ENCODE peak calls at places on chromosomes 1 and 21, in six cellular contexts. D is HCT116, K is GM12878, M is HepG2, L is GM23338, F is K562. V is an unnamed sample.

GRCh38 chr1:7755448-7755847 is 15.6 kb upstream of the VAMP3 start:
- ATAC-seq in M (peak), K (peak), F (peak), D (no peak), L (peak), V (no peak)

GRCh38 chr1:6502000-6502891 is 10.8 kb upstream of the PLEKHG5 start:
- ATAC-seq in D (no peak), K (no peak), F (peak), L (no peak), M (peak), V (peak)

GRCh38 chr1:59128239-59128736 is 168.6 kb upstream of the FGGY start:
- ATAC-seq in K (no peak), L (no peak), F (no peak), D (no peak), M (no peak), V (no peak)

GRCh38 chr1:153434746-153435455 is 18.6 kb downstream of the S100A7A start:
- ATAC-seq in M (no peak), F (no peak), D (no peak), L (no peak), K (no peak), V (no peak)

GRCh38 chr1:161772397-161772796 is 6.3 kb downstream of the ATF6 start:
- ATAC-seq in L (no peak), K (peak), D (no peak), F (no peak), M (no peak), V (peak)

GRCh38 chr1:186082235-186082937 is 292.7 kb downstream of the TPR start:
- ATAC-seq in K (peak), L (no peak), F (peak), D (peak), M (peak), V (peak)

GRCh38 chr21:16563795-16564194 is 834.0 kb downstream of the USP25 start:
- ATAC-seq in K (no peak), F (no peak), D (no peak), M (peak), L (peak), V (no peak)

GRCh38 chr21:43734830-43735229 is 15.9 kb downstream of the PDXK start:
- ATAC-seq in L (no peak), F (no peak), D (no peak), K (no peak), M (no peak), V (peak)

GRCh38 chr1:149997585-149998262 is 12.8 kb downstream of the OTUD7B start:
- ATAC-seq in M (no peak), D (no peak), F (no peak), K (peak), L (no peak), V (no peak)

GRCh38 chr1:179818260-179818659 is 59.3 kb downstream of the TOR1AIP2 start:
- ATAC-seq in K (no peak), D (no peak), L (no peak), F (no peak), M (no peak), V (no peak)

DNA sequence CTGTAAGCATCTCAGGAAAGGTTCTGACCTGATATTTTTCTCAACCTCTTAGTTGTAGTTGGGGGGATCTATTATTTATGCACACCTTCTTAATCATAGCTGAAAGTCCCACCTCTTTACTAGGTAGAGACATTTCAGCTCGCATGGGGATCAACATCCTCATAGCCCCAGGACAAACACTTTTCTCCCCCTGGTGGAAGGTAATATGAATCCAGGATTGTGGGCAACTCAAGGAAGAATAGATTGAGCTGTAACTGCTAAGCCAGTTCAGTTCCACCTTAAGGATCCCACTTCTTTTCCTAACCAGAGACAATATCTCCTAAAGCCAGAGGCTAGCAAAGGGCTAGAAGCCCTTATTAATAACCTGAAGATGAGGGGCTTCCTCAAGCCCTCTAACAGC is 25.4 kb upstream of the SMYD3 start:
- ATAC-seq in L (no peak), K (no peak), F (peak), D (peak), M (peak), V (no peak)
- TF ChIP-seq CTCF in L (no peak), K (no peak), F (no peak), D (peak), M (peak), V (peak)

GRCh38 chr1:232694475-232694874 is 64.5 kb upstream of the SIPA1L2 start:
- ATAC-seq in K (no peak), L (no peak), F (no peak), D (no peak), M (no peak), V (no peak)
- TF ChIP-seq POLR2AphosphoS5 in K (no peak), L (no peak), F (no peak), D (no peak), M (no peak), V (no peak)

GRCh38 chr1:243249214-243249613 is 5.9 kb downstream of the CEP170 start:
- ATAC-seq in D (no peak), F (no peak), M (no peak), K (no peak), L (no peak), V (no peak)

GRCh38 chr1:243247901-243248300 is 7.2 kb downstream of the CEP170 start:
- ATAC-seq in D (no peak), K (peak), F (no peak), L (no peak), M (no peak), V (no peak)

GRCh38 chr1:243251544-243251943 is 3.5 kb downstream of the CEP170 start:
- ATAC-seq in L (no peak), K (no peak), M (no peak), F (no peak), D (no peak), V (no peak)

GRCh38 chr1:243246916-243247315 is 8.2 kb downstream of the CEP170 start:
- ATAC-seq in L (no peak), F (no peak), K (peak), D (no peak), M (no peak), V (peak)

DNA sequence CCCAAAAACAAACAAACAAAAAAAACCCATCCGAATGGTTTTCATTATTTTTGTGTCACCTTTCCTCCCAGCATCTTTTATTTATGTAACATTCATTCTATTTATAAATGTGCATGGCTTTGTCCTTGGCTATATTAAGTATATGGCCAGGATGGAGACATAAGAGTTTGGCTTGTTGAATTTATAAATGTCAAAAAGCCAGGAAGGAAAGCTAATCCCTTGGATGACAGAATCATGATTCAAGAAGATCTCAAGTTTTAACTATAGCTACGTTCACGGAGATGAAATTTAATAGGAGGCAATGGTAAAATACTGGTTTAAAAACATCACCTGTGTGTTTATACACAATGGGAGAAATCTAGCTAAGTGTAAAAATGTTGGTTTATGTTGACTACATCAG is 5.0 kb downstream of the CEP170 start:
- ATAC-seq in F (no peak), M (no peak), D (no peak), K (no peak), L (no peak), V (no peak)
- H3K4me3 ChIP-seq in F (no peak), M (no peak), D (no peak), K (no peak), L (no peak), V (no peak)

DNA sequence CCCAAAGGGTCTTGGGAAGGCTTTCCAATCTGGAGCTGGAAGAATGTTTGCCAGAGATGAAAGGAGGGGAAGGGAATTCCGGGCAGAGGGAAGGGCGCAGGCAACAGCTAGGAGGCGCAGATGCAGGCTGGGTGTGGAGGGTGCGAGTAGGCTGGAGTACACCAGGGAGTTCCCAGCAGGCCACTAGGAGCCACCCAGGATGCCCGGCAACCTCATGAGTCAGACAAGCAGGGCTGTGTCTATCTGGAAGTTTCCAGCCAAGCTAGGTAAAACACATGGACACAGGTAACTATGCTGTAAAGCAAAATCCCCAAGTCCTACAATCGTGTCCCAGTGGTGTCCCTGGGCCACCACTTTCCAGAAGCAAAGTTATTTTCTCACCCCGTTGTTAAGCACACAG is 998 bp upstream of the NBL1 start:
- ATAC-seq in D (peak), K (peak), L (no peak), M (peak), F (peak), V (no peak)
- TF ChIP-seq CTCF in D (peak), K (no peak), L (no peak), M (peak), F (no peak), V (no peak)

GRCh38 chr21:42263591-42264131 is 44.7 kb downstream of the ABCG1 start:
- ATAC-seq in F (no peak), M (no peak), K (no peak), D (no peak), L (no peak), V (peak)

GRCh38 chr21:42265229-42265812 is 46.4 kb downstream of the ABCG1 start:
- ATAC-seq in K (no peak), F (no peak), D (no peak), M (no peak), L (no peak), V (no peak)

GRCh38 chr21:42264245-42265195 is 45.6 kb downstream of the ABCG1 start:
- ATAC-seq in M (no peak), F (no peak), K (no peak), L (no peak), D (no peak), V (no peak)

GRCh38 chr21:42261832-42262200 is 42.9 kb downstream of the ABCG1 start:
- ATAC-seq in D (no peak), K (no peak), M (no peak), F (no peak), L (no peak), V (no peak)

DNA sequence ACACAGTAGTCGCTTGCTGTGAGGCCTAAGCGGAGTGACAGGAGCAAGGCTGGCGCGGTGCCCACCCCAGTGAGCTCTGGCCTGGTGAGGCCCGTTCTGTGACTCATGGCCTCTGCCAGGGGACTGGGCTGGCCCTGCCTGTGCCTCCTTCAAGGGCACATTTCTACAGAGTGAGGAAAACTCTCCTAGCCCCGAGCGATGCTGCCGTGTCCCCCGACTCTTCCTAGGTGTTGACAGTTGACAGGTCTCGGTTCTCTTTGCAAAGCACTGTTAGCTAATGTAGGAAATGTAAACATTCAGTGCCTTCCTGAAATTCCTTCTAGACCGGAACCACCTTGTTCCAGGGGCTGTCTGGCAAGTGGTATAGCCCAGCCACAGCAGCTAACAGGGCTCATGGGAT is 43.9 kb downstream of the ABCG1 start:
- ATAC-seq in K (no peak), F (no peak), M (peak), L (no peak), D (no peak), V (peak)
- TF ChIP-seq POLR2AphosphoS5 in K (no peak), F (no peak), M (no peak), L (no peak), D (no peak), V (peak)

GRCh38 chr1:211386931-211387330 is 60.3 kb downstream of the TRAF5 start:
- ATAC-seq in K (no peak), F (no peak), L (no peak), D (no peak), M (no peak), V (no peak)

GRCh38 chr1:211382714-211383480 is 56.3 kb downstream of the TRAF5 start:
- ATAC-seq in L (peak), K (peak), M (peak), D (peak), F (peak), V (peak)

GRCh38 chr1:211382182-211382713 is 55.6 kb downstream of the TRAF5 start:
- ATAC-seq in M (no peak), F (no peak), L (no peak), K (no peak), D (no peak), V (no peak)

GRCh38 chr1:211381481-211382181 is 55.0 kb downstream of the TRAF5 start:
- ATAC-seq in K (peak), M (no peak), L (no peak), F (no peak), D (no peak), V (no peak)

GRCh38 chr1:211384524-211384923 is 57.9 kb downstream of the TRAF5 start:
- ATAC-seq in M (no peak), F (no peak), D (no peak), L (no peak), K (no peak), V (no peak)
- H3K4me3 ChIP-seq in M (no peak), F (no peak), D (no peak), L (no peak), K (no peak), V (no peak)

GRCh38 chr1:56045062-56045461 is 534.3 kb downstream of the PLPP3 start:
- ATAC-seq in M (no peak), L (no peak), D (no peak), F (no peak), K (peak), V (no peak)
- TF ChIP-seq CTCF in M (no peak), L (no peak), D (no peak), F (no peak), K (no peak), V (no peak)

DNA sequence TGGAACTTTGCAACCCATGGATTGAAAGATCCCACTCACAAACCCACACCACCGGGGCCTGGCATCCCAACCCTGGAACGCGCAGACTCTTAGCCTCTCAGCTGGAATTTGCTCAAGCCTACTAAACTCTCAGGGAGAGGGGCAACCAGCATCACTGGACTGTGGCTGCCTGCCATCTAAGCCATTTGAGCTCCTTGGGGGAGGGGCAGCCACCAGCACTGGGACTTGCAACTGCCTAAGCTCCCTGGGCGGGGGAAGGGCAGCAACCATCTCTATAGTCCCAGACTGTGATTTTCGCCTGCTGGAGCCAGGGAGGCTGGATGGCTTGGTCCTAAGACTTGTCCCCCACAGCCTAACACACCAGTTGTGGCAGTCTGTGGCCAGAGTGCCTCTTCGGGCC is 122.3 kb downstream of the SNX7 start:
- ATAC-seq in D (no peak), F (no peak), M (no peak), L (no peak), K (no peak), V (no peak)
- TF ChIP-seq POLR2AphosphoS5 in D (no peak), F (no peak), M (no peak), L (no peak), K (no peak), V (no peak)

GRCh38 chr1:88462481-88463261 is 221.4 kb upstream of the PKN2 start:
- ATAC-seq in F (peak), K (no peak), D (peak), M (peak), L (peak), V (peak)
- H3K4me3 ChIP-seq in F (no peak), K (no peak), D (peak), M (no peak), L (peak), V (peak)

GRCh38 chr1:205809942-205810345 is 3.1 kb downstream of the SLC41A1 start:
- ATAC-seq in F (no peak), D (no peak), M (no peak), L (no peak), K (no peak), V (no peak)

GRCh38 chr1:205811660-205812059 is 1.3 kb downstream of the SLC41A1 start:
- ATAC-seq in M (no peak), K (no peak), D (no peak), F (peak), L (no peak), V (no peak)

GRCh38 chr1:205809469-205809868 is 3.5 kb downstream of the SLC41A1 start:
- ATAC-seq in K (no peak), L (no peak), D (no peak), M (no peak), F (no peak), V (no peak)

GRCh38 chr1:205812271-205812877 is 624 bp downstream of the SLC41A1 start:
- ATAC-seq in L (peak), M (peak), F (peak), D (peak), K (peak), V (peak)

DNA sequence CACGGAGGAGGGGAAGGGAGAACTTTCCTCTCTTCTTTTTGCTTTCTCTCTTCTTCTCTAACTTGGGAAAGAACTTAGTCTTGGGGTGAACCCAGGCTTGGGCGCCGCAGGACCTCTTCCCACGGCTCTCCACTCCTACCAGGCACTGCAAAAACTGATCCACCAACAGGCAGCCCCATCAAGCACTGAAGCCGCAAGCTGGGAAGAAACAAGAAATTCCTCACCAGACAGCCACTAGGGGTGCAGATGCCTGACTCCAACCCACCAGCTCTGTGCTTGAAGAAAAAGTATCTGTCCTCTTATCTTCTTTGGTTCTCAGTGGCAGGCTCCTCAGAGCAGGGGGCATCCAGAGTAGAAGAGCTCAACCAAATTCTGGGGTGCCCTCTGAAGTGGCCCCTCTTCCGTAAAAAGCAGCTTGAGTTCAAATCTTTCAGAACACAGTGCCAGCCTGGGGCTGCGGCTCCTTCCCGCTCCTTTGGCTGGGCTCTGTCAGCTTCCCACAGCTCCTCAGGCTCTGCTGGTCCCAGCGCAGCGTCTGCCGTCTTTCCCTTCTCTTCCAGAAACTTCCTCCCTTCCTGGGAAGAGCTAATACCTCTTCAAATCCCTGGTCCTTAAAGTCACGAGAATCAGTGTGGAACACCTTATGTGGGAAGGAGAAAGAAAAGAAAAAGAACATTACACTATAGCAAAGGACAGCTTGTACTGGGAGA is 2.4 kb downstream of the SLC41A1 start:
- ATAC-seq in L (peak), D (no peak), M (peak), K (no peak), F (peak), V (no peak)
- TF ChIP-seq CTCF in L (peak), D (peak), M (no peak), K (peak), F (peak), V (peak)